ENCODE peak calls at places on chromosomes 12 and 14, in five cellular contexts. I, M, Q, Z and P are unnamed samples.

GRCh38 chr12:53495903-53496751 is 3.1 kb downstream of the MAP3K12 start:
- DNase-seq in Z (peak; percentile 88), M (no peak), I (no peak), Q (peak; percentile 77), P (peak; percentile 64)

GRCh38 chr14:74324945-74325361 is 22.2 kb upstream of the ABCD4 start:
- DNase-seq in Z (peak; percentile 42), Q (no peak), I (peak; percentile 60), M (peak; percentile 80), P (peak; percentile 50)

GRCh38 chr12:114746297-114747074 is 62.5 kb upstream of the TBX3 start:
- DNase-seq in I (no peak), Z (no peak), Q (no peak), M (no peak), P (no peak)

GRCh38 chr12:97595936-97596335 is 133.3 kb downstream of the RMST start:
- DNase-seq in Z (no peak), Q (no peak), I (peak; percentile 77), M (no peak), P (no peak)

GRCh38 chr14:95712398-95712797 is 1.5 kb downstream of the TCL1A start:
- DNase-seq in Q (no peak), Z (no peak), M (no peak), I (no peak), P (no peak)

GRCh38 chr12:122318607-122319311 is 52.5 kb upstream of the VPS33A start:
- DNase-seq in I (peak; percentile 82), Z (peak; percentile 21), Q (peak; percentile 55), M (no peak), P (no peak)

GRCh38 chr12:52216107-52216506 is 16.9 kb upstream of the KRT7 start:
- DNase-seq in Z (no peak), M (no peak), I (peak; percentile 3), Q (no peak), P (no peak)

GRCh38 chr12:41476499-41476898 is 288.4 kb downstream of the PDZRN4 start:
- DNase-seq in Q (no peak), Z (no peak), M (no peak), I (no peak), P (no peak)

GRCh38 chr12:106152334-106152733 is 13.6 kb upstream of the NUAK1 start:
- DNase-seq in I (no peak), Q (no peak), M (no peak), Z (no peak), P (no peak)

GRCh38 chr12:126772171-126772864 is 1494.7 kb upstream of the TMEM132C start:
- DNase-seq in Q (no peak), M (no peak), Z (peak; percentile 66), I (peak; percentile 97), P (no peak)

GRCh38 chr14:22268875-22269274 is 320.1 kb downstream of the DAD1 start:
- DNase-seq in I (peak; percentile 98), Q (no peak), M (peak; percentile 73), Z (no peak), P (no peak)

GRCh38 chr14:72603639-72604038 is 290.3 kb downstream of the DPF3 start:
- DNase-seq in Q (no peak), Z (no peak), I (no peak), M (no peak), P (no peak)

GRCh38 chr12:131459666-131460365 is 251.1 kb upstream of the SFSWAP start:
- DNase-seq in Q (no peak), Z (no peak), I (no peak), M (no peak), P (no peak)

GRCh38 chr12:66288121-66288520 is 14.2 kb upstream of the HELB start:
- DNase-seq in Z (no peak), Q (no peak), I (no peak), M (peak; percentile 23), P (no peak)

GRCh38 chr12:57738661-57739237 is at the start of gene AGAP2:
- DNase-seq in I (no peak), Z (no peak), M (no peak), Q (no peak), P (no peak)

GRCh38 chr12:2960432-2960956 is 1.3 kb downstream of the TEAD4 start:
- DNase-seq in Z (peak; percentile 29), M (no peak), I (peak; percentile 41), Q (no peak), P (peak; percentile 18)

GRCh38 chr12:4044101-4044500 is 170.9 kb upstream of the PARP11 start:
- DNase-seq in M (no peak), Q (no peak), Z (no peak), I (no peak), P (no peak)

GRCh38 chr14:24941719-24942118 is 108.2 kb downstream of the STXBP6 start:
- DNase-seq in Q (no peak), M (no peak), Z (no peak), I (no peak), P (no peak)

GRCh38 chr14:104100171-104101085 is 14.9 kb downstream of the ASPG start:
- DNase-seq in Q (no peak), M (no peak), Z (no peak), I (no peak), P (no peak)

GRCh38 chr12:69872804-69873203 is 47.8 kb downstream of the MYRFL start:
- DNase-seq in M (no peak), Z (no peak), Q (no peak), I (peak; percentile 18), P (no peak)

GRCh38 chr12:116659771-116660481 is 77.9 kb downstream of the SPRING1 start:
- DNase-seq in Z (no peak), I (peak; percentile 92), Q (no peak), M (no peak), P (no peak)

GRCh38 chr12:28268830-28269229 is 78.6 kb downstream of the CCDC91 start:
- DNase-seq in I (no peak), Z (no peak), Q (no peak), M (no peak), P (no peak)

GRCh38 chr14:61756135-61756534 is 6.1 kb upstream of the SNAPC1 start:
- DNase-seq in M (no peak), I (no peak), Z (no peak), Q (no peak), P (no peak)

GRCh38 chr12:81668475-81668874 is 90.7 kb downstream of the PPFIA2 start:
- DNase-seq in Z (peak; percentile 20), I (peak; percentile 52), M (no peak), Q (no peak), P (no peak)

GRCh38 chr14:23094666-23095195 is at the start of gene ACIN1:
- DNase-seq in M (peak; percentile 97), I (peak; percentile 70), Z (peak; percentile 91), Q (peak; percentile 61), P (no peak)

GRCh38 chr14:57845802-57846531 is 19.9 kb downstream of the SLC35F4 start:
- DNase-seq in I (peak; percentile 35), Z (no peak), M (no peak), Q (no peak), P (no peak)

GRCh38 chr12:76195920-76196319 is 111.4 kb upstream of the NAP1L1 start:
- DNase-seq in M (no peak), I (peak; percentile 14), Z (no peak), Q (no peak), P (no peak)

GRCh38 chr14:103699901-103700752 is 15.1 kb downstream of the XRCC3 start:
- DNase-seq in Q (no peak), M (no peak), I (no peak), Z (no peak), P (no peak)

GRCh38 chr12:112252184-112252583 is 126.8 kb downstream of the TRAFD1 start:
- DNase-seq in Q (no peak), Z (no peak), I (peak; percentile 58), M (no peak), P (no peak)

GRCh38 chr14:98808494-98809407 is 463.2 kb downstream of the BCL11B start:
- DNase-seq in I (no peak), Q (no peak), M (no peak), Z (no peak), P (no peak)

DNA sequence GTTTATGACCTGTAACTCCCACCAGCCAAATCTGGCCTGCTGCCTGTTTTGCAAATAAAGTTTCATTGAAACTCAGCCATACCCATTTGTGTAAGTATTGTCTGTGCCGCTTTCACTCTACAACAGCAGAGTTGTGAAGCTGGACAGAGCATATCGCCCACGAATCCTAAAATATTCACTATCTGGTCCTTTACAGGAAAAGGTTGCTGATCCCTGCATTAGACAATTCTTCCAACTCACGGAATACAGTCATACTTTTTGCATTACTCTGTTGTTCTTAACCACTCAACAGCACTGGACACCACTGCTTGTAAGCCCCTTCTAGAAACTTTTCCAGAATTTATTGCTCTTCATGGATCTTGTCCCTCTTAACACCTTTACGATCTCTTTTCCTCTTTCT is 435.4 kb downstream of the EGLN3 start:
- DNase-seq in M (no peak), I (no peak), Z (no peak), Q (no peak), P (no peak)
- H3K4me3 ChIP-seq in M (no peak overlapping the region), I (no peak overlapping the region), Z (no peak overlapping the region), Q (no peak overlapping the region), P (no peak overlapping the region)

GRCh38 chr14:54706768-54707167 is 139.8 kb downstream of the SAMD4A start:
- DNase-seq in M (no peak), I (no peak), Z (no peak), Q (no peak), P (no peak)
- H3K4me1 ChIP-seq in M (peaks cover 46% of the 10 kb centered on the region), I (no peaks in the 10 kb centered on the region), Z (peaks cover 2% of the 10 kb centered on the region), Q (peaks cover 4% of the 10 kb centered on the region), P (no peaks in the 10 kb centered on the region)

DNA sequence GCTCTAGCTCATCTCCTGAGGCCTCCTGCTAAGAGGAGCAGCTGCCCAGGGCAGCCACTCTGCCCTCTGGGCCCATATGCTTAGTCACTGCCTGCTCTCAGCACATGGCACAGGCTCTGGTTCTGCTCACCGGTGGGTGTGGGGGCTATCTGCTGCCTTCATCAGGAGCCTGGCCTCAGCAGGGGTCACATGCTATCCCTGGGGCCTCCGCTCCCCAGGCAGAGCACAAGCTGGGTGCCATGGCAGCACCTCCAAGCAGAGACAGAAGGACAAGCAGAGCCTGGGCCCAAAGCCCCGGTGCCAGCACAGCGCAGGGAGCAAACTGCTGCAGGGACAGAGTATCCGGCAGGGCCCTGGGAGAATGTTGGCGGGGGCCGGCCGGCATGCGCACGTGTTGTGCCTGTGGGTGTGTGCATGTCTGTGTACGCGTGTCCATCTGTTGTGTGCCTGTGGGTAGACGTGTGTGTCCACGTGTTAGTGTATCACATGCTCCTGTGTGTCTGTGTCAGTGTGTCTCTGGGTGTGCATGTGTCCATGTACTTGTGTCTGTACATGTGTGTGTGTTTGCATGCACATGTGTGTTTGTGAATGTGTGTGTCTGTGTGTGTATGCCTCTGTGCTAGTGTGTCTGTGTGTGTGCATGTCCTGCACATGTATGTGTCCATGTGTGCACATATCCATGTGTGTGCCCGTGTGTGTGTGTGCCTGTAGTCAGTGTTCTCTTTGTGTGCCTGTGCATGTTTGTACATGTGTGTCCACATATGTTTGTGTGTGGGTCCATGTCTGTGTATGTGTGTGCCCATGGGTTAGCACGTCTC is 326.9 kb downstream of the TMEM121 start:
- DNase-seq in M (no peak), Z (no peak), I (no peak), Q (no peak), P (no peak)
- H3K9me3 ChIP-seq in M (no peaks in the 10 kb centered on the region), Z (no peaks in the 10 kb centered on the region), I (no peaks in the 10 kb centered on the region), Q (peaks cover 27% of the 10 kb centered on the region), P (no peaks in the 10 kb centered on the region)

GRCh38 chr12:10721654-10722501 is 1.2 kb downstream of the YBX3 start:
- DNase-seq in M (no peak), Z (peak; percentile 95), I (peak; percentile 84), Q (peak; percentile 99), P (peak; percentile 67)

GRCh38 chr12:10722905-10723866 is at the start of gene YBX3:
- DNase-seq in Q (peak; percentile 86), Z (peak; percentile 88), I (peak; percentile 77), M (no peak), P (peak; percentile 83)

GRCh38 chr12:10719482-10719881 is 3.6 kb downstream of the YBX3 start:
- DNase-seq in Q (no peak), I (no peak), M (no peak), Z (no peak), P (no peak)

GRCh38 chr12:10722502-10722904 is 620 bp downstream of the YBX3 start:
- DNase-seq in Z (no peak), M (no peak), I (peak; percentile 48), Q (no peak), P (no peak)

GRCh38 chr12:10720974-10721565 is 2.1 kb downstream of the YBX3 start:
- DNase-seq in I (no peak), M (no peak), Q (no peak), Z (no peak), P (no peak)
- H3K4me3 ChIP-seq in I (peak overlapping the region; percentile 98), M (no peak overlapping the region), Q (peak overlapping the region; percentile 95), Z (peak overlapping the region; percentile 93), P (peak overlapping the region; percentile 82)